ENCODE peak calls at places on chromosomes 5 and 9, in five cellular contexts. I is lower leg skin, H is vagina, Y is A549, G is adrenal gland. S is an unnamed sample.

GRCh38 chr9:99253134-99253533 is 31.1 kb downstream of the SEC61B start:
- DNase-seq in Y (no peak), H (no peak), G (no peak), I (no peak), S (no peak)

GRCh38 chr5:1110260-1110929 is 1.5 kb downstream of the SLC12A7 start:
- DNase-seq in Y (no peak), G (peak), I (no peak), H (no peak), S (no peak)

GRCh38 chr9:98484218-98484617 is 224.5 kb downstream of the GABBR2 start:
- DNase-seq in H (no peak), Y (peak), G (no peak), I (no peak), S (no peak)

GRCh38 chr9:124078641-124079040 is 67.1 kb downstream of the LHX2 start:
- DNase-seq in G (peak), I (no peak), H (no peak), Y (peak), S (no peak)

GRCh38 chr9:129697956-129698757 is 32.7 kb downstream of the PRRX2 start:
- DNase-seq in G (no peak), Y (no peak), I (peak), H (no peak), S (no peak)

GRCh38 chr9:126614088-126614454 is 343 bp downstream of the LMX1B start:
- DNase-seq in G (no peak), Y (peak), H (no peak), I (no peak), S (no peak)

GRCh38 chr9:83937861-83938455 is 16.7 kb upstream of the KIF27 start:
- DNase-seq in I (no peak), G (peak), H (no peak), Y (peak), S (no peak)

GRCh38 chr9:100598641-100599145 is 20.8 kb downstream of the CAVIN4 start:
- DNase-seq in I (peak), Y (peak), H (no peak), G (peak), S (peak)

GRCh38 chr5:21688655-21689054 is 1164.5 kb downstream of the CDH12 start:
- DNase-seq in H (no peak), G (no peak), Y (no peak), I (no peak), S (no peak)

GRCh38 chr5:23208959-23209431 is 298.4 kb upstream of the PRDM9 start:
- DNase-seq in I (no peak), G (peak), H (no peak), Y (peak), S (peak)

GRCh38 chr5:95562282-95562681 is 7.4 kb downstream of the ARSK start:
- DNase-seq in Y (no peak), G (no peak), I (no peak), H (no peak), S (no peak)

GRCh38 chr5:18761801-18762200 is 1127.5 kb downstream of the TAF11L14 start:
- DNase-seq in Y (no peak), G (no peak), H (no peak), I (no peak), S (no peak)

GRCh38 chr5:84130006-84130580 is 254.6 kb downstream of the EDIL3 start:
- DNase-seq in Y (no peak), H (no peak), I (no peak), G (no peak), S (no peak)

GRCh38 chr5:172434246-172434645 is 20.1 kb downstream of the SH3PXD2B start:
- DNase-seq in I (no peak), G (no peak), H (no peak), Y (no peak), S (no peak)

GRCh38 chr5:132323202-132323601 is 29.0 kb downstream of the SLC22A4 start:
- DNase-seq in I (no peak), Y (no peak), G (no peak), H (no peak), S (no peak)

GRCh38 chr5:132321109-132321721 is 27.0 kb downstream of the SLC22A4 start:
- DNase-seq in H (no peak), Y (no peak), G (no peak), I (no peak), S (no peak)

GRCh38 chr5:132325691-132326090 is 31.5 kb downstream of the SLC22A4 start:
- DNase-seq in G (no peak), H (no peak), I (no peak), Y (no peak), S (no peak)

GRCh38 chr5:132319975-132320374 is 25.8 kb downstream of the SLC22A4 start:
- DNase-seq in G (no peak), I (no peak), Y (no peak), H (no peak), S (no peak)

GRCh38 chr5:132322266-132322665 is 28.1 kb downstream of the SLC22A4 start:
- DNase-seq in I (no peak), G (no peak), Y (no peak), H (no peak), S (no peak)
- TF ChIP-seq POLR2A in I (no peak), G (no peak), Y (no peak), H (no peak), S (no peak)

DNA sequence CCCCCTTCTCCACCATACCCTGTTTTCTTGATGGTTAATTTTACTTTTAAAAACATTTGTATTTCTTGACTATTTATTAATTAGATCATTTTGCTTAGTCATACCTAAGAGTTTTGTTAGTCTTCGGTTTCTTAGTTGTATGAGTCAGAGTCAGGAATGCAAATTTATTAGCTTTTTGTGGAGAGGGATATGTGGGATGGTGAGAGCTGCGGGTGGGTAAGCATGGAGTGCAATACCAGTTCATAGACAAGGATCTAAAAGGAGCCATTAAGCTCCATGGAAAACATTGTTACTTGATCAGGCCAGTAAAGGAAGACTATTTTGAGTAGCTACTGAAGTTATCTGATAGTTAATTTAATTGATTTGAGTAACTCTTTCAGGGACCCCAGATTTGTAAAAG is 77.5 kb downstream of the ZSWIM6 start:
- DNase-seq in I (no peak), Y (peak), G (peak), H (no peak), S (no peak)
- H3K4me3 ChIP-seq in I (no peak), Y (peak), G (no peak), H (peak), S (no peak)

GRCh38 chr5:179858586-179859427 is at the start of gene MRNIP:
- DNase-seq in G (peak), H (no peak), Y (peak), I (peak), S (peak)
- TF ChIP-seq POLR2A in G (peak), H (peak), Y (peak), I (no peak), S (peak)

GRCh38 chr5:175653763-175654162 is 4.1 kb upstream of the HRH2 start:
- DNase-seq in G (no peak), Y (no peak), H (no peak), I (no peak), S (no peak)

GRCh38 chr5:175654346-175654745 is 3.5 kb upstream of the HRH2 start:
- DNase-seq in G (no peak), Y (no peak), H (no peak), I (no peak), S (no peak)

GRCh38 chr5:175654807-175655206 is 3.1 kb upstream of the HRH2 start:
- DNase-seq in G (no peak), I (no peak), H (no peak), Y (no peak), S (no peak)

GRCh38 chr5:175655411-175655810 is 2.5 kb upstream of the HRH2 start:
- DNase-seq in Y (no peak), I (no peak), H (no peak), G (no peak), S (no peak)

DNA sequence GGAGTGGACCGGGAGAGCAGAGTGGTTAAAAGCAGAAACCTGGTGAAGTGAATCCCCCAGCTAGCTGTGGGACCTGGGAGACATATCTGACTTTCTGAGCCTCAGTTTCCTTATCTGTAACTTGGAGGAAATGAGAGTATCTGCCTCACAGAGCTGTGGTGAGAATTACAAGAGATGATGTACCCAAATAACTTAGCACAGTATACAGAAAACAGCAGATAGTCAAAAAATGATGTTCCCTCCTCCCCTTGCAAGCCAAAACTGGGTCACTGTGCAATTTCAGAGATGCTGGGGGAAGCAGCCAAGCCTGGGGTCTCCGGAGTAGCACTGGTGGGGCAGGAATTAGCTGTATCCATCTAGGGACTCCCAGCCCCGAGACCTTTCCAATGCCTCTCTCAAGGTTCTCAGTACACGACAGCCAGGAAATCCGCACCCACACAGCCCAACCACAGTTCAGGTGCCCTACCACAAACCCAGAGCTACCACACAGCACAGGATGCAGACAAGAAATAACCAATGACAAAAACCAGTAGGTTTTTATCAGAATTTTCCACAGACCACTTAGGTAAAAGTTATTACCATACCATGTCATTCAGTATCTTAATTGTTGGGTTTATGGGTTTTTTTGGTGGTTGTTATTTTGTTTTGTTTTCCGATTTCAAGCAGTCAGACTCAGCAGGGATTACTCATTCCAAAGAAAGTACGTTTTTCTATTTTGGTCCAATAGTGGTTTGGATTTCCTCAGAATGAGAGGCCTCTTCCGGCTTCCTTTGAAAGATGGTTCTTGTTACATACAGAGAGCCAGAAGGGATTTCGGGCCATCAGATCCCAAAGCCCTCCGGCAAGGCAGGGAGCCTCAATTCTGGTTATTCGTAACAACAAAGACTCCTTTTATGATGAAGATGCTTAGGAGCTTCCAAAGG is 4.9 kb upstream of the HRH2 start:
- DNase-seq in H (no peak), G (no peak), I (no peak), Y (no peak), S (no peak)
- H3K4me3 ChIP-seq in H (no peak), G (no peak), I (no peak), Y (no peak), S (no peak)

GRCh38 chr5:138349842-138350635 is 2.4 kb upstream of the KDM3B start:
- DNase-seq in H (no peak), G (no peak), Y (no peak), I (no peak), S (no peak)

GRCh38 chr5:138351517-138351916 is 968 bp upstream of the KDM3B start:
- DNase-seq in H (no peak), I (no peak), Y (no peak), G (no peak), S (no peak)

GRCh38 chr5:138344887-138345622 is 7.0 kb downstream of the FAM53C start:
- DNase-seq in Y (no peak), I (no peak), H (no peak), G (no peak), S (no peak)

GRCh38 chr5:138351056-138351455 is 1.4 kb upstream of the KDM3B start:
- DNase-seq in G (peak), H (no peak), I (no peak), Y (no peak), S (no peak)

DNA sequence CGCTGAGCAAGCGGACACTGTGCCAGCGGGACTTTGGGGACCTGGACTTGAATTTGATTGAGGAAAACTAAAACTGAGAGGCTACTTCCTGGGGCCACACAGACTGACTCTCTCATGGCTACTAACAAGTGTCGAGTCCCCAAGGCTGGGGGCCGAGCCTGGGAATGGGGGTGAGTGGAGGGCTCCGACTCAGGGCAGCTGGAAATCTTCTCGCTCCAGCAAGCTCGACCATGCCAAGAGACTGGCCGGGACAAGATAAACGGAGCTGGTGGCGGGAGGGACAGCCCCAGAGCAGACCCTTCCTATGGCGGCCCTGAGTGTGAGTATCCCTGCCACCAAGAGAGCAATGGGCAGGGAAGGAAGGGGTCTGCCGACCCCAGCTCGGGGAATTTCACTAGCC is 5.6 kb upstream of the KDM3B start:
- DNase-seq in H (no peak), Y (no peak), G (no peak), I (no peak), S (no peak)
- TF ChIP-seq POLR2A in H (no peak), Y (no peak), G (no peak), I (no peak), S (no peak)

GRCh38 chr9:93218671-93219420 is 34.9 kb downstream of the WNK2 start:
- DNase-seq in I (no peak), H (no peak), Y (no peak), G (no peak), S (no peak)
- H3K4me3 ChIP-seq in I (no peak), H (no peak), Y (no peak), G (no peak), S (no peak)

S was measured in testis.